ENCODE peak calls at places on chromosomes 2 and 18, in four cellular contexts. F is iris pigment epithelial cell, U is WTC11, M is GOT3. S is an unnamed sample.

GRCh38 chr2:86631846-86632485 is 8.3 kb upstream of the RNF103 start:
- DNase-seq in M (no peak), F (no peak), U (no peak), S (no peak)

GRCh38 chr2:119484834-119485233 is 39.4 kb downstream of the SCTR start:
- DNase-seq in M (no peak), U (no peak), F (no peak), S (no peak)

GRCh38 chr2:134583462-134583861 is 135.3 kb downstream of the TMEM163 start:
- DNase-seq in M (no peak), U (no peak), F (no peak), S (no peak)

GRCh38 chr2:147628971-147629421 is 215.8 kb upstream of the ACVR2A start:
- DNase-seq in M (no peak), U (no peak), F (no peak), S (no peak)

GRCh38 chr2:24834733-24835395 is 41.6 kb downstream of the CENPO start:
- DNase-seq in M (no peak), F (no peak), U (no peak), S (no peak)

GRCh38 chr2:54879598-54880355 is 156.3 kb downstream of the EML6 start:
- DNase-seq in F (no peak), M (no peak), U (no peak), S (no peak)

GRCh38 chr2:46163804-46164569 is 133.2 kb upstream of the EPAS1 start:
- DNase-seq in M (no peak), F (no peak), U (no peak), S (no peak)

GRCh38 chr2:240670402-240670801 is 12.3 kb downstream of the AQP12B start:
- DNase-seq in U (no peak), F (no peak), M (no peak), S (no peak)

GRCh38 chr2:37886745-37887144 is 38.3 kb upstream of the RMDN2 start:
- DNase-seq in M (no peak), U (no peak), F (peak), S (no peak)

GRCh38 chr2:238167761-238168160 is 9.0 kb downstream of the ERFE start:
- DNase-seq in M (no peak), F (peak), U (no peak), S (no peak)

GRCh38 chr18:24089626-24090337 is 49.1 kb upstream of the CABYR start:
- DNase-seq in M (no peak), F (no peak), U (no peak), S (no peak)

GRCh38 chr18:70249118-70249517 is 39.7 kb upstream of the SOCS6 start:
- DNase-seq in F (peak), M (no peak), U (no peak), S (no peak)

GRCh38 chr18:76496200-76496890 is 1.3 kb upstream of the ZNF516 start:
- DNase-seq in M (no peak), F (peak), U (peak), S (no peak)

GRCh38 chr18:67926929-67927864 is 410.7 kb upstream of the DSEL start:
- DNase-seq in F (no peak), M (no peak), U (no peak), S (no peak)

GRCh38 chr2:199485732-199486335 is 28.1 kb upstream of the SATB2 start:
- DNase-seq in U (peak), F (peak), M (no peak), S (peak)

GRCh38 chr2:35391736-35392442 is 963.7 kb upstream of the CRIM1 start:
- DNase-seq in F (no peak), U (no peak), M (no peak), S (no peak)

GRCh38 chr2:229050063-229050635 is 220.9 kb downstream of the PID1 start:
- DNase-seq in F (no peak), U (no peak), M (no peak), S (no peak)

GRCh38 chr18:74381621-74382350 is 66.1 kb downstream of the C18orf63 start:
- DNase-seq in M (no peak), F (no peak), U (no peak), S (no peak)

GRCh38 chr2:127093648-127094210 is 13.2 kb downstream of the BIN1 start:
- DNase-seq in F (no peak), M (no peak), U (no peak), S (no peak)

GRCh38 chr2:178828496-178828895 is 21.3 kb upstream of the TTN start:
- DNase-seq in U (no peak), M (no peak), F (no peak), S (no peak)

GRCh38 chr2:126527836-126528490 is 128.0 kb upstream of the GYPC start:
- DNase-seq in U (peak), M (peak), F (peak), S (peak)

GRCh38 chr2:166234112-166234846 is 106.5 kb upstream of the SCN1A start:
- DNase-seq in F (peak), M (no peak), U (no peak), S (no peak)

GRCh38 chr18:44518091-44518490 is 162.6 kb upstream of the SETBP1 start:
- DNase-seq in F (no peak), U (no peak), M (no peak), S (no peak)

GRCh38 chr18:9065864-9066263 is 36.6 kb upstream of the NDUFV2 start:
- DNase-seq in F (no peak), U (no peak), M (no peak), S (no peak)

GRCh38 chr18:36181386-36181785 is 5.9 kb upstream of the MOCOS start:
- DNase-seq in U (no peak), M (no peak), F (no peak), S (no peak)

GRCh38 chr18:48922801-48923730 is 27.7 kb downstream of the SMAD7 start:
- DNase-seq in F (peak), M (no peak), U (peak), S (peak)

GRCh38 chr18:11728247-11728646 is 39.2 kb downstream of the GNAL start:
- DNase-seq in M (no peak), F (peak), U (no peak), S (no peak)

GRCh38 chr18:62784338-62784965 is 69.1 kb downstream of the PHLPP1 start:
- DNase-seq in F (peak), M (no peak), U (no peak), S (no peak)

GRCh38 chr2:173044686-173045085 is 31.0 kb upstream of the MAP3K20 start:
- DNase-seq in F (no peak), M (no peak), U (no peak), S (no peak)

GRCh38 chr2:20425884-20426283 is 21.0 kb upstream of the RHOB start:
- DNase-seq in F (no peak), U (no peak), M (no peak), S (no peak)

GRCh38 chr2:54632733-54633692 is 90.4 kb upstream of the EML6 start:
- DNase-seq in F (peak), M (no peak), U (no peak), S (no peak)